ENCODE peak calls at places on chromosomes 11 and 22, in four cellular contexts. K is K562, G is GM12891, Y is GM12878. R is an unnamed sample.

GRCh38 chr11:33891714-33892327 is at the start of gene LMO2:
- DNase-seq in G (no peak), K (peak), Y (no peak), R (peak)

GRCh38 chr11:83159901-83160865 is 3.3 kb downstream of the PCF11 start:
- DNase-seq in K (no peak), G (no peak), Y (no peak), R (no peak)

GRCh38 chr11:68044145-68044813 is 5.5 kb downstream of the TCIRG1 start:
- DNase-seq in Y (no peak), K (no peak), G (no peak), R (no peak)

GRCh38 chr11:71482216-71482615 is 29.2 kb downstream of the NADSYN1 start:
- DNase-seq in K (no peak), Y (no peak), G (no peak), R (no peak)

GRCh38 chr22:40482391-40482790 is 112.0 kb downstream of the SGSM3 start:
- DNase-seq in K (no peak), Y (no peak), G (no peak), R (no peak)

GRCh38 chr11:78941226-78941851 is 366.7 kb upstream of the NARS2 start:
- DNase-seq in G (no peak), K (no peak), Y (no peak), R (no peak)

GRCh38 chr11:44351006-44351660 is 41.2 kb upstream of the ALX4 start:
- DNase-seq in K (no peak), Y (peak), G (no peak), R (peak)

GRCh38 chr11:111298466-111299110 is at the start of gene POU2AF3:
- DNase-seq in Y (no peak), K (no peak), G (peak), R (no peak)

GRCh38 chr11:23318670-23319069 is 458.4 kb upstream of the CCDC179 start:
- DNase-seq in G (no peak), K (no peak), Y (no peak), R (no peak)

GRCh38 chr11:106077609-106078517 is at the start of gene AASDHPPT:
- DNase-seq in G (no peak), Y (no peak), K (peak), R (no peak)

GRCh38 chr11:130213143-130213978 is 53.8 kb downstream of the ST14 start:
- DNase-seq in K (peak), Y (no peak), G (peak), R (peak)

GRCh38 chr11:130209944-130210854 is 50.6 kb downstream of the ST14 start:
- DNase-seq in Y (no peak), K (no peak), G (no peak), R (no peak)

GRCh38 chr11:130211144-130211543 is 51.6 kb downstream of the ST14 start:
- DNase-seq in K (no peak), G (no peak), Y (no peak), R (no peak)

GRCh38 chr11:130212431-130212961 is 52.9 kb downstream of the ST14 start:
- DNase-seq in Y (no peak), G (no peak), K (no peak), R (no peak)

DNA sequence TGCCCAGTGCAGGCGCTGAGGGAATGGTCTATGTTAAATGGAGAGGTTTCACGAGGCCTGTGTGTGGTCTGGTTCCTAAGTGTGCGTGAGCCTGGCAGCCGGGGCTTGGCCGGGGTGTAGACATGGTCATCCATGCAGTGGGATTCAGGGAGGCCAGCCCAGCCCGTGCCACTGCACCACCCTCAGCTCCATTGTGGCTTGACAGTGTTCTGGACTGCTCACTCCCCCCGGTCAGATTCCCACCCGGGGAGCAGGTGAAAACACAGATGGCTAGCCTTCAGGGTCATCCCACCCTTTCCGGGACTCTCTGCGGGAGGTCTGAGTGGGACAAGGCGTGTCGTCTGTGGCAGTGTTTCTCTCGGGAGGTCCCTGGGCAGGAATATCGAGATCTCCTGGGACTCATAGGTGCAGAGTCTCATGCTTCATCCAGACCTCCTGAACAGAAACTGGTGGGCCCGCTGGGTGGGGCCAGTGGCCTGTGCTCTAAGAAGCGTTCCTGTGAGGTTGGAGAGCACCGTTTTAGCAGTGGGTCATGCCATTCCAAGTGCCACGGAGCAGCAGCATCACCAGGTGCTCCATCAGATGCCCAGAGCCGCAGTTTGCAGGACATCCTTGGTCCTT is 52.3 kb downstream of the ST14 start:
- DNase-seq in Y (no peak), G (no peak), K (no peak), R (no peak)
- TF ChIP-seq SPI1 in Y (no peak), G (no peak), K (no peak), R (no peak)

GRCh38 chr11:95081412-95081811 is 8.2 kb upstream of the ENDOD1 start:
- DNase-seq in K (no peak), Y (no peak), G (no peak), R (no peak)
- TF ChIP-seq SPI1 in K (no peak), Y (no peak), G (no peak), R (no peak)

GRCh38 chr11:2516276-2517015 is 71.6 kb downstream of the KCNQ1 start:
- DNase-seq in K (no peak), Y (no peak), G (peak), R (no peak)
- TF ChIP-seq SPI1 in K (no peak), Y (no peak), G (no peak), R (no peak)

GRCh38 chr11:94656968-94657367 is 89.8 kb downstream of the PIWIL4 start:
- DNase-seq in G (no peak), Y (no peak), K (no peak), R (no peak)

GRCh38 chr11:94658888-94659287 is 91.7 kb downstream of the PIWIL4 start:
- DNase-seq in G (no peak), Y (no peak), K (no peak), R (no peak)

GRCh38 chr11:94655951-94656350 is 88.8 kb downstream of the PIWIL4 start:
- DNase-seq in G (no peak), K (no peak), Y (no peak), R (no peak)

GRCh38 chr11:94658386-94658785 is 91.2 kb downstream of the PIWIL4 start:
- DNase-seq in K (no peak), G (no peak), Y (no peak), R (no peak)

DNA sequence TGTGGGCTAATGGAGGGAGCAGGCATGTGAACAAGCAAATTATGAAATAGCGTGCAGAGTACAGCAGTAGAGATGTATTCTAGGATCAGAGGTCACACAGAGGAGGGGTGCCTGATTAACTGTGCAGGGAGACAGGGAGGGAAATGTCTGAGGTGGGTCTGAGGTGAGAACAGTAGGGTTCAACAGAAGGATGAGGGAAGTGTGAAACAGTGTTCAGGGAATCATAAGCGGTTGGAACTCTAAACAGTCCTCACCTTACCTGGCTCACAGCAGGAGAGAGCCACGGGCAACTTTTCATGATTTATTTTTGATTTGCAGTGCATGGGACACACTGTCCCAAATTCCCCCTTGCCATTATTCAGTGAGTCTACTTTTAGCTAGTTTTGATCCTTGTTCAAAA is 90.5 kb downstream of the PIWIL4 start:
- DNase-seq in G (no peak), K (no peak), Y (no peak), R (no peak)
- TF ChIP-seq SPI1 in G (no peak), K (no peak), Y (no peak), R (no peak)

DNA sequence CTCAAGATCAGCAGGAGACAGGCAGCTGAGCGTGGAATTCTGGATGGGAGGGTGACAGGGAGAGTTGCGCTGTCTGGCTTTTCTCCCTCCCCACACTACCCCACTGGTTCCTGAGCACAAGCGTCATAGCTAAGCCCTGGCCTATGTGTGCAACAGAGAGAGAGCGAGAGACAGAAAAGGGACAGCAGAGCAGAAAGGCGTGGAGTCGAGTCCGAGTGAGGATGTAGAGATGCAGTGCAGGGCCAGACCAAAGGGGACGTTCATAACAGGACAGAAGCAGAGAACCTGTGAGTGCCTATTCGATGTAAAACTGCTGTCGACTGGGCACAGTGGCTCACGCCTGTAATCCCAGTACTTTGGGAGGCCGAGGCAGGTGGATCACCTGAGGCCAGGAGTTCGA is 94.0 kb upstream of the TMEM45B start:
- DNase-seq in Y (no peak), G (no peak), K (no peak), R (no peak)
- TF ChIP-seq SPI1 in Y (no peak), G (no peak), K (no peak), R (no peak)

DNA sequence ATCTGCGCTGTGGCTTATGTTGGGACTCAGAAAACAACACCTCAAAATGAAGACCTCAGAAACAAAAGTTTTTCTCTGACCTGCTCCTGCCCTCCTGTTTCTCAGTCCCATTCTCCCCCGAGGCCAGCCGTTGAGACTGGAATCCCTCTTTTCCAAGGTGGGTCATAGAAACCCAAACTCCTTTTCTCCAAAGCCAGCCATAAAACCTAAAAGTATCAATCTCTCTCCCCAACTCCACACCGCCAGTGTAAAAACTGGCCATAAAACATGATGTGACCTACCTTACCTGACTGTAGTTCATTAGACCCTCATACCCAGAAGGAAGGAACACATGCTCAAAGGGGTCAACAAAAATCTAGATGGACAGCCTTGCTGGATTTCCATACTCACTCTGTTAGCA is 13.1 kb upstream of the TMPRSS13 start:
- DNase-seq in K (no peak), G (no peak), Y (no peak), R (no peak)
- TF ChIP-seq SPI1 in K (no peak), G (no peak), Y (no peak), R (no peak)

DNA sequence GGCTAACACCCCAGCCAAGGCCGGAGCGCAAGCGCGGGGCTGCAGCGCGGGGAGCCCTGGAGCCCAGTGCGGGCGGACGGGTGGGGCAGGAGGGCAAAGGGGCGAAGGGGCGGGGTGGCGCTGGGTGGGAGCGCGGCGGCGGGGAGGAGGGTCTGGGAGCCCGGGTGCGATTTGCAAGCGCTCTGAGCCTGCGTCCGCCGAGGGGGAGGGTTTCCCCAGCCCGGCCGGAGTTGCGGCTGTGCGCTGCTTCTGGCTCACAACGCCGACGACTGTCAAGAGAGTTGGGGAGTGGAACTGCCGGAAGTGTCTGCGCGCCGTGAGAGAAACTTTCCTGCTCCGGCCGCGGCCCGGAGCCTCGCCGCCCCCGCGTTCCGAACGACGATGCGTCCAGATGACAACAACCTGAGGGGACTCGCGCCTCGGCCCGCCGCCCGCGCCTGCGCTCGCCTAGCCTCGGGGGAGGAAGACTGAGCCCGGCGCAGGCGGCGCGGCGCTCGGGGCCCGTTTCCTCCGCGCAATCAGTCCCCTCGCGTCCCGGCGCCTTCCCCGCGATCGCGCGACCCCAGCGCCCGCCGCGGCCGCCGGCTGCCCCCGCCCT is at the start of gene ARHGAP42:
- DNase-seq in K (peak), G (peak), Y (no peak), R (peak)
- TF ChIP-seq SPI1 in K (no peak), G (no peak), Y (no peak), R (no peak)

GRCh38 chr11:69877235-69877634 is 58.0 kb upstream of the FGF3 start:
- DNase-seq in K (no peak), G (no peak), Y (no peak), R (no peak)

GRCh38 chr11:69874178-69874983 is 55.2 kb upstream of the FGF3 start:
- DNase-seq in Y (no peak), K (no peak), G (no peak), R (no peak)

GRCh38 chr11:69874984-69875673 is 55.9 kb upstream of the FGF3 start:
- DNase-seq in G (no peak), Y (no peak), K (no peak), R (no peak)

GRCh38 chr11:69878144-69878883 is 59.1 kb upstream of the FGF3 start:
- DNase-seq in Y (no peak), G (no peak), K (no peak), R (no peak)

DNA sequence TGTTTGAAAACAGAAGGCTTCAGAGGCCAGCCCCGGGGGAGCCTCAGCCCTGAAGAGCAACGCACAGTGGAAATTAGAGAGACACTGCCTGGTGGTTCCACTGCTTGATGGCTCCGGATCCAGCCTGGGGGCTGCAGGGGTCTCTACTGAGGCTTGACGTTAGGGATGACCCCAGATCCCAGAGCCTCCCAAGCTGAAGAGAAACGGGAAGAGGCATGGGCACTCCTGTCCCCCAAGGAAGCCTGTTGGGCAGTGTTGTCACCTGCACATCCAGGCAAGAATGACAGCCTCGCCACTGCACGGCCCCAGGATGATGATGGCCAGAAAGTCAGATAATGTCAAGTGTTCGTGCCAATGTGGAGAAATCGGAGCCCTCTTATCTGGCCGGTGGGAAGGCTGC is 56.8 kb upstream of the FGF3 start:
- DNase-seq in K (no peak), G (no peak), Y (no peak), R (no peak)
- TF ChIP-seq SPI1 in K (no peak), G (no peak), Y (no peak), R (no peak)

R was measured in HL-60.